ENCODE peak calls at places on chromosomes 3 and 15, in five cellular contexts. W, L, K, V and Y are unnamed samples.

GRCh38 chr15:85704720-85705119 is 90.0 kb downstream of the KLHL25 start:
- DNase-seq in V (no peak), L (no peak), W (no peak), K (no peak), Y (no peak)

GRCh38 chr15:58203537-58203936 is 65.4 kb downstream of the AQP9 start:
- DNase-seq in V (peak; percentile 99), L (no peak), W (no peak), K (no peak), Y (no peak)

GRCh38 chr3:111248406-111248805 is 176.8 kb downstream of the NECTIN3 start:
- DNase-seq in L (no peak), K (no peak), W (no peak), V (no peak), Y (no peak)

GRCh38 chr15:53580371-53580770 is 179.1 kb downstream of the WDR72 start:
- DNase-seq in V (no peak), K (peak; percentile 28), W (no peak), L (peak; percentile 9), Y (no peak)

GRCh38 chr3:192433704-192434103 is 293.6 kb downstream of the FGF12 start:
- DNase-seq in V (no peak), L (peak; percentile 48), W (no peak), K (no peak), Y (no peak)

GRCh38 chr3:142724682-142725351 is 983 bp downstream of the TRPC1 start:
- DNase-seq in W (peak; percentile 44), L (peak; percentile 78), V (peak; percentile 18), K (peak; percentile 39), Y (peak; percentile 58)

GRCh38 chr3:147237991-147238390 is 168.4 kb downstream of the ZIC4 start:
- DNase-seq in V (no peak), L (no peak), K (no peak), W (no peak), Y (no peak)

GRCh38 chr3:152073267-152073666 is 195.5 kb upstream of the MBNL1 start:
- DNase-seq in K (no peak), V (peak; percentile 28), L (no peak), W (no peak), Y (no peak)

GRCh38 chr15:100918690-100919480 is at the start of gene LRRK1:
- DNase-seq in K (peak; percentile 48), L (peak; percentile 64), W (peak; percentile 52), V (peak; percentile 40), Y (peak; percentile 53)

GRCh38 chr3:32401141-32401540 is 9.5 kb downstream of the CMTM7 start:
- DNase-seq in V (no peak), K (peak; percentile 53), W (no peak), L (no peak), Y (no peak)

GRCh38 chr3:190495796-190496195 is 18.1 kb upstream of the IL1RAP start:
- DNase-seq in V (no peak), L (no peak), K (no peak), W (no peak), Y (no peak)

GRCh38 chr3:161560006-161560637 is 63.5 kb downstream of the OTOL1 start:
- DNase-seq in V (peak; percentile 7), L (peak; percentile 59), K (no peak), W (no peak), Y (no peak)

GRCh38 chr3:99638244-99638948 is at the start of gene COL8A1:
- DNase-seq in L (no peak), V (peak; percentile 77), W (peak; percentile 61), K (peak; percentile 82), Y (no peak)

GRCh38 chr3:30401971-30402370 is 204.4 kb upstream of the TGFBR2 start:
- DNase-seq in W (no peak), K (no peak), V (peak; percentile 66), L (no peak), Y (no peak)

GRCh38 chr3:43879166-43879565 is 188.4 kb downstream of the ABHD5 start:
- DNase-seq in K (peak; percentile 39), L (peak; percentile 59), W (no peak), V (no peak), Y (no peak)

GRCh38 chr15:75454471-75455418 is 3.3 kb upstream of the SIN3A start:
- DNase-seq in W (peak; percentile 88), K (peak; percentile 69), V (no peak), L (no peak), Y (no peak)

GRCh38 chr3:152277198-152277597 is 8.5 kb downstream of the MBNL1 start:
- DNase-seq in W (no peak), V (no peak), L (no peak), K (no peak), Y (no peak)

GRCh38 chr3:159732172-159733111 is 256.2 kb upstream of the IL12A start:
- DNase-seq in V (peak; percentile 86), K (peak; percentile 49), W (no peak), L (peak; percentile 64), Y (no peak)

GRCh38 chr15:92981333-92981732 is 81.2 kb downstream of the CHD2 start:
- DNase-seq in L (no peak), V (no peak), K (no peak), W (no peak), Y (no peak)

GRCh38 chr3:94317054-94317453 is 254.2 kb downstream of the NSUN3 start:
- DNase-seq in L (no peak), V (no peak), K (no peak), W (no peak), Y (no peak)

GRCh38 chr3:194129581-194130133 is 6.3 kb upstream of the HES1 start:
- DNase-seq in L (no peak), K (no peak), W (no peak), V (no peak), Y (no peak)

GRCh38 chr3:134029256-134029733 is 430 bp downstream of the SLCO2A1 start:
- DNase-seq in W (no peak), V (peak; percentile 15), L (peak; percentile 6), K (no peak), Y (no peak)

GRCh38 chr15:75928680-75929608 is 25.3 kb downstream of the FBXO22 start:
- DNase-seq in L (peak; percentile 75), W (no peak), V (peak; percentile 35), K (no peak), Y (no peak)

GRCh38 chr15:31977812-31978662 is 52.3 kb upstream of the CHRNA7 start:
- DNase-seq in L (peak; percentile 69), K (peak; percentile 45), W (peak; percentile 40), V (peak; percentile 14), Y (peak; percentile 84)

GRCh38 chr3:124351430-124352142 is 359.7 kb upstream of the ROPN1 start:
- DNase-seq in V (peak; percentile 78), K (no peak), W (peak; percentile 23), L (peak; percentile 63), Y (no peak)

GRCh38 chr15:33114484-33114767 is 80.1 kb downstream of the FMN1 start:
- DNase-seq in K (no peak), V (peak; percentile 97), W (no peak), L (no peak), Y (no peak)

GRCh38 chr3:151796105-151796705 is 17.7 kb upstream of the AADAC start:
- DNase-seq in L (no peak), W (no peak), K (no peak), V (peak; percentile 39), Y (no peak)

GRCh38 chr15:39239562-39239961 is 341.3 kb upstream of the THBS1 start:
- DNase-seq in V (peak; percentile 84), W (no peak), L (no peak), K (no peak), Y (no peak)

GRCh38 chr3:174620138-174620537 is 239.0 kb upstream of the NAALADL2 start:
- DNase-seq in W (no peak), K (no peak), L (peak; percentile 1), V (no peak), Y (no peak)
- TF ChIP-seq CTCF in W (no peak), K (no peak), L (peak; percentile 7), V (peak; percentile 29), Y (no peak)

DNA sequence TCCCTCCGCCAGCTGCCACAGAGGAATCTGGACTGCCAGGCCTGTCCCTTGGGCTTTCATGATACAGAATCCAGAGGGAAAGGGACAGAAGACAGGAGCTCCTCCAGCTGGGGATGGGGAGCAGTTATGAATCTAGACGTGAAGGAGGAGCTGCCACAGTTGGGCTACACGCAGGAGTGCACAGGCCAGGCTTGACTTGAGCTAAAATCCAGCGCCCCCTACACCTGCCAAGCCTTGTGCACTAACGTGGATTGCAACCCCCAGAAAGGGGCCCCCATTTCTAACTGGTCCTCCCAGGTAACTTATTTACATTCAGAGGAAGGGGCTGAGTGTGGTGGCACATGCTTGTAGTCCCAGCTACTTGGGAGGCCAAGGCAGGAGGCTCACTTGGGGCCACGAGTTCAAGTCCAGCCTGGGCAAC is 14.3 kb downstream of the KLHL6 start:
- DNase-seq in W (no peak), K (no peak), L (no peak), V (no peak), Y (no peak)
- H3K4me1 ChIP-seq in W (peaks cover 7% of the 10 kb centered on the region), K (peaks cover 45% of the 10 kb centered on the region), L (no peaks in the 10 kb centered on the region), V (peaks cover 4% of the 10 kb centered on the region), Y (peaks cover 12% of the 10 kb centered on the region)

GRCh38 chr3:129315386-129315991 is 36.8 kb downstream of the HMCES start:
- DNase-seq in K (peak; percentile 49), V (peak; percentile 21), W (peak; percentile 53), L (peak; percentile 18), Y (peak; percentile 31)
- TF ChIP-seq POLR2A in K (no peak), V (no peak), W (no peak), L (no peak), Y (no peak)

DNA sequence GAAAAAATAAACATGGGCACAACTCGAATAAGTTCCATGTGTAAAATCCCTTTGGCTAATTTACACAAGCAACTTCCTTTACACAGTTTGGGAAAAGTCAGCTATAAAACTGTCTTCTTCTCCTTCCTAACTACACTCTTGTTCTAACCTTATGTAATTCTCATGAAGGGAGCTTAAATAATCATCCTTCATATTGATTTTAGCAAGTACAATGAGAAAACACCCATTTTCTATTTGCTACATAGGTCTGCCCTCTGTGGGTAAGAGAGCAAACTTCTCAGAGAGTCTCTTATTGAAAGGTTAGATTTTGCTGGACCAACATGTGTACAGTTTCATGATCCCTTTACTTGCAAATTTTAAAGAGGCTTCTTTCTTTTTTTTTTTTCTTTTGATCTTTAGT is 398.5 kb downstream of the ROBO1 start:
- DNase-seq in K (no peak), V (peak; percentile 43), L (no peak), W (no peak), Y (no peak)
- TF ChIP-seq CTCF in K (no peak), V (peak; percentile 42), L (no peak), W (no peak), Y (no peak)

GRCh38 chr3:15276028-15276717 is 56.2 kb downstream of the SH3BP5 start:
- DNase-seq in V (no peak), K (peak; percentile 29), W (no peak), L (no peak), Y (peak; percentile 34)
- H3K4me1 ChIP-seq in V (no peaks in the 10 kb centered on the region), K (peaks cover 63% of the 10 kb centered on the region), W (no peaks in the 10 kb centered on the region), L (no peaks in the 10 kb centered on the region), Y (peaks cover 11% of the 10 kb centered on the region)